ENCODE peak calls at places on chromosomes 4 and X, in seven cellular contexts. N, H, F, P, M, Z and S are unnamed samples.

GRCh38 chrX:108735680-108736508 is 469 bp downstream of the IRS4 start:
- DNase-seq in Z (no peak), P (no peak), F (no peak), H (no peak), N (peak; percentile 34), M (no peak), S (peak; percentile 1)

GRCh38 chrX:18617351-18617750 is 54.6 kb downstream of the RS1 start:
- DNase-seq in Z (no peak), H (no peak), N (peak; percentile 44), P (no peak), M (peak; percentile 5), F (no peak), S (peak; percentile 46)

GRCh38 chrX:72569786-72570185 is 2.9 kb downstream of the HDAC8 start:
- DNase-seq in Z (no peak), F (no peak), M (no peak), N (no peak), H (no peak), P (no peak), S (peak; percentile 41)

GRCh38 chrX:39000802-39001201 is 199.5 kb downstream of the MID1IP1 start:
- DNase-seq in H (no peak), M (no peak), Z (no peak), F (no peak), P (no peak), N (peak; percentile 9), S (no peak)

GRCh38 chr4:40595981-40596380 is 33.7 kb downstream of the RBM47 start:
- DNase-seq in P (no peak), Z (no peak), M (no peak), F (no peak), N (no peak), H (no peak), S (no peak)

GRCh38 chr4:80058740-80059139 is 14.3 kb downstream of the ANTXR2 start:
- DNase-seq in P (no peak), H (no peak), F (peak; percentile 86), Z (no peak), M (no peak), N (no peak), S (no peak)

GRCh38 chr4:105956566-105956965 is 61.3 kb downstream of the NPNT start:
- DNase-seq in P (no peak), F (no peak), N (peak; percentile 3), H (no peak), M (no peak), Z (no peak), S (no peak)

GRCh38 chr4:56723201-56723605 is 42.1 kb upstream of the HOPX start:
- DNase-seq in H (no peak), N (no peak), P (no peak), M (no peak), Z (no peak), F (no peak), S (no peak)

GRCh38 chrX:121195719-121196118 is 148.3 kb downstream of the GLUD2 start:
- DNase-seq in Z (no peak), N (no peak), P (no peak), M (no peak), F (no peak), H (no peak), S (no peak)

GRCh38 chr4:83320548-83320947 is 14.1 kb downstream of the HPSE start:
- DNase-seq in N (no peak), M (no peak), F (no peak), P (peak; percentile 70), H (peak; percentile 68), Z (peak; percentile 83), S (no peak)

GRCh38 chr4:108352664-108353308 is 184.1 kb upstream of the LEF1 start:
- DNase-seq in Z (no peak), N (no peak), M (no peak), P (no peak), F (no peak), H (no peak), S (no peak)

GRCh38 chrX:4935846-4936245 is 1222.4 kb upstream of the PRKX start:
- DNase-seq in M (no peak), F (no peak), P (no peak), H (no peak), Z (no peak), N (no peak), S (no peak)

GRCh38 chrX:46169808-46170207 is 375.4 kb downstream of the ZNF674 start:
- DNase-seq in P (no peak), M (no peak), N (no peak), Z (no peak), H (no peak), F (no peak), S (no peak)

GRCh38 chr4:184355111-184355604 is 119.2 kb downstream of the IRF2 start:
- DNase-seq in N (peak; percentile 71), Z (no peak), F (peak; percentile 39), P (no peak), H (peak; percentile 63), M (no peak), S (peak; percentile 66)

GRCh38 chr4:173288296-173288695 is 45.9 kb downstream of the HMGB2 start:
- DNase-seq in F (peak; percentile 45), Z (no peak), M (peak; percentile 15), N (peak; percentile 76), P (no peak), H (peak; percentile 86), S (peak; percentile 36)

GRCh38 chrX:112043997-112044396 is 38.6 kb downstream of the TRPC5 start:
- DNase-seq in P (no peak), M (peak; percentile 8), H (no peak), Z (no peak), N (peak; percentile 12), F (no peak), S (no peak)

GRCh38 chr4:59583845-59584568 is 1616.1 kb upstream of the ADGRL3 start:
- DNase-seq in M (no peak), N (no peak), H (no peak), P (no peak), F (no peak), Z (no peak), S (no peak)

GRCh38 chr4:71553605-71554004 is 214.8 kb downstream of the SLC4A4 start:
- DNase-seq in M (no peak), P (no peak), F (no peak), H (no peak), Z (no peak), N (peak; percentile 71), S (no peak)

GRCh38 chr4:1868293-1868692 is 2.9 kb upstream of the NSD2 start:
- DNase-seq in F (no peak), Z (no peak), N (no peak), H (no peak), P (peak; percentile 33), M (no peak), S (no peak)

GRCh38 chrX:129961180-129962083 is 21.0 kb upstream of the BCORL1 start:
- DNase-seq in N (no peak), H (no peak), Z (peak; percentile 87), F (peak; percentile 56), P (peak; percentile 76), M (no peak), S (peak; percentile 33)

GRCh38 chr4:83267121-83267834 is 17.3 kb downstream of the COQ2 start:
- DNase-seq in N (peak; percentile 83), Z (no peak), P (no peak), M (no peak), H (no peak), F (no peak), S (peak; percentile 69)

GRCh38 chr4:40710484-40711269 is 39.1 kb upstream of the NSUN7 start:
- DNase-seq in F (no peak), M (no peak), P (no peak), Z (no peak), H (no peak), N (peak; percentile 84), S (no peak)

GRCh38 chr4:75629239-75629638 is 1.1 kb downstream of the CDKL2 start:
- DNase-seq in Z (no peak), P (no peak), H (no peak), M (no peak), F (no peak), N (no peak), S (no peak)

GRCh38 chrX:103157511-103158316 is 57.2 kb upstream of the BEX4 start:
- DNase-seq in P (no peak), F (no peak), M (no peak), N (peak; percentile 68), H (no peak), Z (no peak), S (peak; percentile 5)

GRCh38 chr4:200936-201335 is 76.6 kb downstream of the ZNF718 start:
- DNase-seq in M (no peak), F (no peak), H (no peak), Z (no peak), N (no peak), P (no peak), S (no peak)
- H3K9me3 ChIP-seq in M (peaks cover 11% of the 10 kb centered on the region), F (peaks cover 22% of the 10 kb centered on the region), H (peaks cover 4% of the 10 kb centered on the region), Z (peaks cover 55% of the 10 kb centered on the region), N (peaks cover 16% of the 10 kb centered on the region), P (peaks cover 27% of the 10 kb centered on the region), S (no peaks in the 10 kb centered on the region)

DNA sequence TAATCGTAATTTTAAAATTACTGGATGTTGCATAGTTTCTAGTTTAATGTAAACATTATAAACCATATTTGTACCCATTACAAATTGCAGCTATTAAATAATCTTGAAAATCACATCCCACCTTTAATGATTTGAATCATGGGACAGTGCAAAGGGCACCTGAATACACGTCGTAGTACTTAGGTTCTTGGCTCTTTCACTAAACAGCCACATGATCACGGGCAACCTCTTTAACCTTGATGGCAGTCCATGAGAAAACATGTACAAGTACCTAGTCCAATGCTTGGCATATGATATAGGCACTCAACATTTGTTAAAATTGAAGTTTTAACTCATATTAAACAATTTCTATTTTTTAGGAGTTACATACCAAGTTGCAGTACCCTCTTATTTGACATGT is 11.8 kb upstream of the FBXL5 start:
- DNase-seq in P (no peak), N (no peak), H (no peak), Z (no peak), M (no peak), F (no peak), S (no peak)
- H3K4me1 ChIP-seq in P (no peaks in the 10 kb centered on the region), N (peaks cover 13% of the 10 kb centered on the region), H (no peaks in the 10 kb centered on the region), Z (peaks cover 14% of the 10 kb centered on the region), M (no peaks in the 10 kb centered on the region), F (peaks cover 4% of the 10 kb centered on the region), S (peaks cover 4% of the 10 kb centered on the region)

GRCh38 chr4:373062-373839 is 35.6 kb downstream of the ZNF141 start:
- DNase-seq in P (no peak), H (no peak), F (no peak), Z (no peak), N (no peak), M (no peak), S (no peak)
- H3K9me3 ChIP-seq in P (peaks cover 97% of the 10 kb centered on the region), H (peaks cover 59% of the 10 kb centered on the region), F (peaks cover 59% of the 10 kb centered on the region), Z (peaks cover 100% of the 10 kb centered on the region), N (peaks cover 98% of the 10 kb centered on the region), M (peaks cover 23% of the 10 kb centered on the region), S (peaks cover 4% of the 10 kb centered on the region)

DNA sequence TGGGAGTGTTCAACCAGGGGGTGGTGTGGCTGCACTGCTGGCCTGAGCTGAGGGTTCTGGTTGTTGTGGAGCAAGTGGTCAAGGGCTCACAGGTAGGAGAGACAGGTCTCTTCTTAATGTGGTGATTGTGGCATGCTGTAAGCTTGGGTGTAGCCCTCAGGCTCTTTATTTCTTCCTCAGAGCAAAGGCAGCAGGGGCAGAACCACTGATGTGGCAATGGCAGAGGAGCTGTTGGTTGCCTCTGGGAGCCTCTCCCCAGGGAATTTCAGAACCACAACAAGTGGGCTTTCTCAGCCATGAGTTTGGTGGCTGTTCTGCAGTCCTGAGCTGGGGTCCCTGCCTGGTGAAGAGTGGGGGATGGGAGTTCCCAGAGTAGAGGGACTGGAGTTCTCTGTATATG is 1017.2 kb downstream of the SH3BGRL start:
- DNase-seq in Z (no peak), H (no peak), N (no peak), F (no peak), M (no peak), P (no peak), S (no peak)
- H3K4me1 ChIP-seq in Z (no peaks in the 10 kb centered on the region), H (no peaks in the 10 kb centered on the region), N (no peaks in the 10 kb centered on the region), F (no peaks in the 10 kb centered on the region), M (no peaks in the 10 kb centered on the region), P (no peaks in the 10 kb centered on the region), S (no peaks in the 10 kb centered on the region)

GRCh38 chrX:358651-359143 is 28.0 kb downstream of the PPP2R3B start:
- DNase-seq in F (no peak), H (no peak), N (no peak), Z (no peak), P (peak; percentile 26), M (no peak), S (no peak)
- H3K9me3 ChIP-seq in F (no peaks in the 10 kb centered on the region), H (no peaks in the 10 kb centered on the region), N (peaks cover 14% of the 10 kb centered on the region), Z (peaks cover 20% of the 10 kb centered on the region), P (peaks cover 4% of the 10 kb centered on the region), M (peaks cover 25% of the 10 kb centered on the region), S (peaks cover 14% of the 10 kb centered on the region)